ENCODE peak calls at places on chromosomes 1 and 21, in five cellular contexts. One of them, this sample, is unnamed.

GRCh38 chr1:154420172-154420571 is 15.0 kb downstream of the IL6R start:
- DNase-seq in posterior cingulate gyrus: peak
- DNase-seq in activated CD8-positive, alpha-beta memory T cell treated with anti-CD3 and anti-CD28 coated beads, Interleukin-2, amount 50 U/mL, for 48 hours: no peak
- DNase-seq in foreskin fibroblast: peak
- DNase-seq in spleen: peak
- DNase-seq in this sample: peak

GRCh38 chr1:20723159-20723536 is 5.3 kb upstream of the KIF17 start:
- DNase-seq in activated CD8-positive, alpha-beta memory T cell treated with anti-CD3 and anti-CD28 coated beads, Interleukin-2, amount 50 U/mL, for 48 hours: peak
- DNase-seq in posterior cingulate gyrus: no peak
- DNase-seq in foreskin fibroblast: no peak
- DNase-seq in spleen: no peak
- DNase-seq in this sample: no peak

GRCh38 chr1:101086783-101087182 is 61.2 kb upstream of the DPH5 start:
- DNase-seq in activated CD8-positive, alpha-beta memory T cell treated with anti-CD3 and anti-CD28 coated beads, Interleukin-2, amount 50 U/mL, for 48 hours: no peak
- DNase-seq in posterior cingulate gyrus: no peak
- DNase-seq in foreskin fibroblast: no peak
- DNase-seq in spleen: no peak
- DNase-seq in this sample: no peak

GRCh38 chr1:28027660-28028059 is 60.8 kb downstream of the EYA3 start:
- DNase-seq in foreskin fibroblast: no peak
- DNase-seq in activated CD8-positive, alpha-beta memory T cell treated with anti-CD3 and anti-CD28 coated beads, Interleukin-2, amount 50 U/mL, for 48 hours: no peak
- DNase-seq in spleen: no peak
- DNase-seq in posterior cingulate gyrus: no peak
- DNase-seq in this sample: no peak

GRCh38 chr1:156808186-156809030 is 8.2 kb downstream of the SH2D2A start:
- DNase-seq in activated CD8-positive, alpha-beta memory T cell treated with anti-CD3 and anti-CD28 coated beads, Interleukin-2, amount 50 U/mL, for 48 hours: no peak
- DNase-seq in spleen: no peak
- DNase-seq in posterior cingulate gyrus: no peak
- DNase-seq in foreskin fibroblast: no peak
- DNase-seq in this sample: no peak

GRCh38 chr1:228271701-228272251 is 63.9 kb downstream of the OBSCN start:
- DNase-seq in posterior cingulate gyrus: no peak
- DNase-seq in foreskin fibroblast: no peak
- DNase-seq in spleen: no peak
- DNase-seq in activated CD8-positive, alpha-beta memory T cell treated with anti-CD3 and anti-CD28 coated beads, Interleukin-2, amount 50 U/mL, for 48 hours: no peak
- DNase-seq in this sample: no peak

GRCh38 chr1:239197871-239198270 is 188.5 kb upstream of the CHRM3 start:
- DNase-seq in spleen: no peak
- DNase-seq in activated CD8-positive, alpha-beta memory T cell treated with anti-CD3 and anti-CD28 coated beads, Interleukin-2, amount 50 U/mL, for 48 hours: no peak
- DNase-seq in foreskin fibroblast: no peak
- DNase-seq in posterior cingulate gyrus: no peak
- DNase-seq in this sample: no peak

GRCh38 chr1:20371411-20371810 is 80.7 kb downstream of the VWA5B1 start:
- DNase-seq in posterior cingulate gyrus: no peak
- DNase-seq in activated CD8-positive, alpha-beta memory T cell treated with anti-CD3 and anti-CD28 coated beads, Interleukin-2, amount 50 U/mL, for 48 hours: no peak
- DNase-seq in foreskin fibroblast: peak
- DNase-seq in spleen: peak
- DNase-seq in this sample: no peak

GRCh38 chr1:1033009-1033587 is 13.2 kb downstream of the AGRN start:
- DNase-seq in activated CD8-positive, alpha-beta memory T cell treated with anti-CD3 and anti-CD28 coated beads, Interleukin-2, amount 50 U/mL, for 48 hours: peak
- DNase-seq in posterior cingulate gyrus: peak
- DNase-seq in spleen: peak
- DNase-seq in foreskin fibroblast: peak
- DNase-seq in this sample: peak

GRCh38 chr1:86541859-86542258 is 5.0 kb upstream of the CLCA4 start:
- DNase-seq in spleen: no peak
- DNase-seq in activated CD8-positive, alpha-beta memory T cell treated with anti-CD3 and anti-CD28 coated beads, Interleukin-2, amount 50 U/mL, for 48 hours: no peak
- DNase-seq in posterior cingulate gyrus: no peak
- DNase-seq in foreskin fibroblast: no peak
- DNase-seq in this sample: no peak

GRCh38 chr1:153735090-153735420 is 7.2 kb downstream of the INTS3 start:
- DNase-seq in activated CD8-positive, alpha-beta memory T cell treated with anti-CD3 and anti-CD28 coated beads, Interleukin-2, amount 50 U/mL, for 48 hours: no peak
- DNase-seq in posterior cingulate gyrus: no peak
- DNase-seq in foreskin fibroblast: no peak
- DNase-seq in spleen: no peak
- DNase-seq in this sample: no peak

GRCh38 chr1:199742547-199742946 is 285.0 kb upstream of the NR5A2 start:
- DNase-seq in spleen: no peak
- DNase-seq in foreskin fibroblast: peak
- DNase-seq in posterior cingulate gyrus: no peak
- DNase-seq in activated CD8-positive, alpha-beta memory T cell treated with anti-CD3 and anti-CD28 coated beads, Interleukin-2, amount 50 U/mL, for 48 hours: no peak
- DNase-seq in this sample: no peak

GRCh38 chr1:45979074-45979777 is 153.2 kb downstream of the PIK3R3 start:
- DNase-seq in posterior cingulate gyrus: no peak
- DNase-seq in foreskin fibroblast: peak
- DNase-seq in spleen: no peak
- DNase-seq in activated CD8-positive, alpha-beta memory T cell treated with anti-CD3 and anti-CD28 coated beads, Interleukin-2, amount 50 U/mL, for 48 hours: no peak
- DNase-seq in this sample: no peak

GRCh38 chr1:233607252-233608119 is 6.4 kb upstream of the KCNK1 start:
- DNase-seq in spleen: no peak
- DNase-seq in activated CD8-positive, alpha-beta memory T cell treated with anti-CD3 and anti-CD28 coated beads, Interleukin-2, amount 50 U/mL, for 48 hours: no peak
- DNase-seq in foreskin fibroblast: no peak
- DNase-seq in posterior cingulate gyrus: no peak
- DNase-seq in this sample: no peak

GRCh38 chr1:209409786-209410185 is 173.7 kb upstream of the CAMK1G start:
- DNase-seq in foreskin fibroblast: peak
- DNase-seq in posterior cingulate gyrus: no peak
- DNase-seq in activated CD8-positive, alpha-beta memory T cell treated with anti-CD3 and anti-CD28 coated beads, Interleukin-2, amount 50 U/mL, for 48 hours: no peak
- DNase-seq in spleen: no peak
- DNase-seq in this sample: no peak

GRCh38 chr1:237032029-237032428 is 10.0 kb upstream of the RYR2 start:
- DNase-seq in spleen: no peak
- DNase-seq in foreskin fibroblast: no peak
- DNase-seq in activated CD8-positive, alpha-beta memory T cell treated with anti-CD3 and anti-CD28 coated beads, Interleukin-2, amount 50 U/mL, for 48 hours: no peak
- DNase-seq in posterior cingulate gyrus: no peak
- DNase-seq in this sample: no peak

GRCh38 chr21:26047279-26047967 is 123.1 kb downstream of the APP start:
- DNase-seq in foreskin fibroblast: no peak
- DNase-seq in spleen: no peak
- DNase-seq in posterior cingulate gyrus: no peak
- DNase-seq in activated CD8-positive, alpha-beta memory T cell treated with anti-CD3 and anti-CD28 coated beads, Interleukin-2, amount 50 U/mL, for 48 hours: no peak
- DNase-seq in this sample: no peak

GRCh38 chr1:218867941-218868656 is 305.6 kb upstream of the LYPLAL1 start:
- DNase-seq in foreskin fibroblast: no peak
- DNase-seq in posterior cingulate gyrus: no peak
- DNase-seq in spleen: no peak
- DNase-seq in activated CD8-positive, alpha-beta memory T cell treated with anti-CD3 and anti-CD28 coated beads, Interleukin-2, amount 50 U/mL, for 48 hours: no peak
- DNase-seq in this sample: no peak

GRCh38 chr1:205324781-205325180 is 3.2 kb upstream of the NUAK2 start:
- DNase-seq in posterior cingulate gyrus: no peak
- DNase-seq in activated CD8-positive, alpha-beta memory T cell treated with anti-CD3 and anti-CD28 coated beads, Interleukin-2, amount 50 U/mL, for 48 hours: no peak
- DNase-seq in spleen: no peak
- DNase-seq in foreskin fibroblast: no peak
- DNase-seq in this sample: no peak

GRCh38 chr1:232950919-232951579 is 638 bp downstream of the NTPCR start:
- DNase-seq in spleen: no peak
- DNase-seq in foreskin fibroblast: peak
- DNase-seq in activated CD8-positive, alpha-beta memory T cell treated with anti-CD3 and anti-CD28 coated beads, Interleukin-2, amount 50 U/mL, for 48 hours: no peak
- DNase-seq in posterior cingulate gyrus: no peak
- DNase-seq in this sample: no peak

GRCh38 chr1:7539772-7540175 is 231.3 kb upstream of the VAMP3 start:
- DNase-seq in spleen: peak
- DNase-seq in posterior cingulate gyrus: peak
- DNase-seq in activated CD8-positive, alpha-beta memory T cell treated with anti-CD3 and anti-CD28 coated beads, Interleukin-2, amount 50 U/mL, for 48 hours: peak
- DNase-seq in foreskin fibroblast: no peak
- DNase-seq in this sample: peak

This sample was measured in upper lobe of right lung.